ENCODE peak calls at places on chromosome 6, in nine cellular contexts. O, X, Z, C, J, D, E, G and F are unnamed samples.
A peak's percentile ranks its signal among the peaks of the same experiment; 100 is the strongest.

GRCh38 chr6:36840471-36841461 is 1.5 kb upstream of the CPNE5 start:
- DNase-seq in O (no peak), J (no peak), D (no peak), E (no peak), X (peak; percentile 38), G (no peak), C (no peak), Z (no peak), F (no peak)

GRCh38 chr6:144063744-144064401 is 31.5 kb downstream of the SF3B5 start:
- DNase-seq in O (peak; percentile 29), C (peak; percentile 75), X (peak; percentile 66), Z (peak; percentile 75), J (no peak), E (peak; percentile 95), G (peak; percentile 52), D (peak; percentile 88), F (peak; percentile 58)

GRCh38 chr6:8322659-8323058 is 112.7 kb downstream of the SLC35B3 start:
- DNase-seq in X (no peak), C (no peak), J (no peak), G (no peak), O (no peak), E (no peak), D (no peak), Z (no peak), F (no peak)

GRCh38 chr6:89985744-89986493 is 91.7 kb downstream of the GJA10 start:
- DNase-seq in Z (peak; percentile 19), G (no peak), X (peak; percentile 16), E (no peak), C (no peak), J (no peak), D (no peak), O (no peak), F (no peak)

GRCh38 chr6:25713802-25714201 is 40.7 kb upstream of the SLC17A4 start:
- DNase-seq in Z (no peak), D (no peak), J (no peak), C (peak; percentile 47), X (no peak), O (no peak), G (no peak), E (no peak), F (no peak)

GRCh38 chr6:2181567-2181966 is 63.8 kb downstream of the GMDS start:
- DNase-seq in D (no peak), J (no peak), Z (no peak), X (no peak), G (no peak), E (no peak), C (no peak), O (no peak), F (no peak)

GRCh38 chr6:107118976-107119375 is 3.7 kb upstream of the BEND3 start:
- DNase-seq in C (no peak), J (no peak), X (no peak), G (no peak), D (no peak), E (no peak), Z (no peak), O (no peak), F (no peak)

GRCh38 chr6:111468329-111469012 is 14.5 kb downstream of the REV3L start:
- DNase-seq in Z (no peak), D (no peak), J (no peak), O (no peak), C (no peak), X (no peak), E (no peak), G (no peak), F (no peak)

GRCh38 chr6:16049178-16049577 is 79.7 kb upstream of the MYLIP start:
- DNase-seq in D (no peak), E (no peak), C (no peak), J (peak; percentile 13), Z (no peak), O (no peak), X (no peak), G (no peak), F (no peak)

GRCh38 chr6:28158318-28158717 is 16.6 kb downstream of the ZKSCAN8 start:
- DNase-seq in J (no peak), D (no peak), C (no peak), X (no peak), E (no peak), Z (no peak), G (no peak), O (no peak), F (no peak)

GRCh38 chr6:155219299-155219698 is 44.5 kb upstream of the CLDN20 start:
- DNase-seq in O (no peak), G (no peak), E (no peak), J (no peak), C (no peak), Z (no peak), D (no peak), X (no peak), F (no peak)

GRCh38 chr6:112335736-112336135 is 11.4 kb upstream of the RFPL4B start:
- DNase-seq in C (no peak), G (no peak), D (no peak), J (no peak), E (no peak), Z (no peak), X (no peak), O (no peak), F (no peak)

GRCh38 chr6:145036848-145037567 is 698.3 kb downstream of the EPM2A start:
- DNase-seq in G (no peak), X (no peak), C (no peak), J (no peak), E (no peak), Z (no peak), O (no peak), D (no peak), F (no peak)

GRCh38 chr6:133835901-133836300 is 53.0 kb upstream of the TCF21 start:
- DNase-seq in X (no peak), G (no peak), E (no peak), C (no peak), D (no peak), O (no peak), J (no peak), Z (no peak), F (no peak)

GRCh38 chr6:159100789-159101182 is 56.0 kb upstream of the TAGAP start:
- DNase-seq in E (peak; percentile 12), C (no peak), D (no peak), X (no peak), G (no peak), Z (no peak), O (no peak), J (no peak), F (no peak)

GRCh38 chr6:22774129-22774528 is 204.8 kb downstream of the HDGFL1 start:
- DNase-seq in E (no peak), Z (no peak), G (no peak), C (no peak), O (no peak), J (no peak), X (no peak), D (no peak), F (no peak)